ENCODE peak calls at places on chromosome 1, in ten cellular contexts. One of them, this sample, is unnamed. For H3K9me3, the result is how much of the 10 kb centered on the place peaks cover.

GRCh38 chr1:111476761-111477309 is 3.1 kb downstream of the C1orf162 start:
- DNase-seq in heart left ventricle: no peak
- DNase-seq in ovary: no peak
- DNase-seq in gastrocnemius medialis: no peak
- DNase-seq in stomach: no peak
- DNase-seq in Peyer's patch: peak
- DNase-seq in spleen: no peak
- DNase-seq in IMR-90: no peak
- DNase-seq in adrenal gland: no peak
- DNase-seq in body of pancreas: no peak
- DNase-seq in this sample: no peak

GRCh38 chr1:58966103-58966916 is 182.5 kb upstream of the JUN start:
- DNase-seq in spleen: no peak
- DNase-seq in body of pancreas: no peak
- DNase-seq in IMR-90: no peak
- DNase-seq in gastrocnemius medialis: no peak
- DNase-seq in Peyer's patch: peak
- DNase-seq in adrenal gland: no peak
- DNase-seq in heart left ventricle: no peak
- DNase-seq in ovary: no peak
- DNase-seq in stomach: no peak
- DNase-seq in this sample: no peak

GRCh38 chr1:209689484-209689883 is 14.3 kb downstream of the G0S2 start:
- DNase-seq in ovary: no peak
- DNase-seq in IMR-90: no peak
- DNase-seq in gastrocnemius medialis: no peak
- DNase-seq in Peyer's patch: no peak
- DNase-seq in body of pancreas: peak
- DNase-seq in adrenal gland: no peak
- DNase-seq in heart left ventricle: no peak
- DNase-seq in stomach: peak
- DNase-seq in spleen: no peak
- DNase-seq in this sample: no peak

GRCh38 chr1:181140891-181141290 is 52.4 kb downstream of the IER5 start:
- DNase-seq in IMR-90: no peak
- DNase-seq in adrenal gland: no peak
- DNase-seq in heart left ventricle: no peak
- DNase-seq in body of pancreas: no peak
- DNase-seq in gastrocnemius medialis: no peak
- DNase-seq in spleen: no peak
- DNase-seq in ovary: no peak
- DNase-seq in Peyer's patch: no peak
- DNase-seq in stomach: no peak
- DNase-seq in this sample: no peak

GRCh38 chr1:52899445-52899894 is 22.1 kb downstream of the ECHDC2 start:
- DNase-seq in IMR-90: no peak
- DNase-seq in spleen: no peak
- DNase-seq in Peyer's patch: no peak
- DNase-seq in gastrocnemius medialis: no peak
- DNase-seq in adrenal gland: no peak
- DNase-seq in body of pancreas: no peak
- DNase-seq in heart left ventricle: no peak
- DNase-seq in stomach: no peak
- DNase-seq in ovary: no peak
- DNase-seq in this sample: no peak

GRCh38 chr1:39499668-39500067 is 8.2 kb downstream of the BMP8A start:
- DNase-seq in Peyer's patch: no peak
- DNase-seq in adrenal gland: peak
- DNase-seq in spleen: no peak
- DNase-seq in ovary: no peak
- DNase-seq in body of pancreas: no peak
- DNase-seq in heart left ventricle: no peak
- DNase-seq in IMR-90: no peak
- DNase-seq in stomach: no peak
- DNase-seq in gastrocnemius medialis: no peak
- DNase-seq in this sample: peak

GRCh38 chr1:93734999-93735398 is 53.4 kb upstream of the BCAR3 start:
- DNase-seq in stomach: no peak
- DNase-seq in adrenal gland: no peak
- DNase-seq in body of pancreas: no peak
- DNase-seq in gastrocnemius medialis: no peak
- DNase-seq in heart left ventricle: no peak
- DNase-seq in Peyer's patch: no peak
- DNase-seq in spleen: no peak
- DNase-seq in IMR-90: no peak
- DNase-seq in ovary: no peak
- DNase-seq in this sample: no peak

GRCh38 chr1:9315411-9316079 is 22.9 kb downstream of the SPSB1 start:
- DNase-seq in spleen: no peak
- DNase-seq in adrenal gland: no peak
- DNase-seq in stomach: no peak
- DNase-seq in IMR-90: peak
- DNase-seq in ovary: no peak
- DNase-seq in body of pancreas: no peak
- DNase-seq in heart left ventricle: no peak
- DNase-seq in Peyer's patch: no peak
- DNase-seq in gastrocnemius medialis: no peak
- DNase-seq in this sample: no peak

GRCh38 chr1:188822248-188822647 is 1655.4 kb downstream of the BRINP3 start:
- DNase-seq in IMR-90: peak
- DNase-seq in stomach: no peak
- DNase-seq in gastrocnemius medialis: no peak
- DNase-seq in Peyer's patch: no peak
- DNase-seq in spleen: no peak
- DNase-seq in body of pancreas: no peak
- DNase-seq in adrenal gland: no peak
- DNase-seq in heart left ventricle: no peak
- DNase-seq in ovary: no peak
- DNase-seq in this sample: no peak

GRCh38 chr1:189269011-189269410 is 1208.7 kb downstream of the BRINP3 start:
- DNase-seq in body of pancreas: no peak
- DNase-seq in gastrocnemius medialis: no peak
- DNase-seq in ovary: no peak
- DNase-seq in adrenal gland: no peak
- DNase-seq in IMR-90: peak
- DNase-seq in Peyer's patch: no peak
- DNase-seq in spleen: no peak
- DNase-seq in heart left ventricle: no peak
- DNase-seq in stomach: no peak
- DNase-seq in this sample: no peak

GRCh38 chr1:206041640-206042039 is 11.3 kb upstream of the RHEX start:
- DNase-seq in adrenal gland: no peak
- DNase-seq in body of pancreas: peak
- DNase-seq in IMR-90: no peak
- DNase-seq in stomach: no peak
- DNase-seq in gastrocnemius medialis: no peak
- DNase-seq in heart left ventricle: no peak
- DNase-seq in ovary: no peak
- DNase-seq in Peyer's patch: peak
- DNase-seq in spleen: peak
- DNase-seq in this sample: no peak

GRCh38 chr1:167665469-167665868 is 35.4 kb downstream of the RCSD1 start:
- DNase-seq in IMR-90: no peak
- DNase-seq in gastrocnemius medialis: no peak
- DNase-seq in body of pancreas: no peak
- DNase-seq in adrenal gland: no peak
- DNase-seq in stomach: no peak
- DNase-seq in Peyer's patch: no peak
- DNase-seq in ovary: no peak
- DNase-seq in spleen: no peak
- DNase-seq in heart left ventricle: no peak
- DNase-seq in this sample: no peak

GRCh38 chr1:155648207-155649147 is 38.5 kb downstream of the MSTO1 start:
- DNase-seq in heart left ventricle: no peak
- DNase-seq in IMR-90: peak
- DNase-seq in adrenal gland: peak
- DNase-seq in stomach: peak
- DNase-seq in Peyer's patch: no peak
- DNase-seq in spleen: no peak
- DNase-seq in gastrocnemius medialis: no peak
- DNase-seq in body of pancreas: peak
- DNase-seq in ovary: no peak
- DNase-seq in this sample: no peak

GRCh38 chr1:155962599-155963211 is 15.6 kb downstream of the ARHGEF2 start:
- DNase-seq in body of pancreas: no peak
- DNase-seq in IMR-90: no peak
- DNase-seq in ovary: no peak
- DNase-seq in adrenal gland: peak
- DNase-seq in heart left ventricle: no peak
- DNase-seq in gastrocnemius medialis: no peak
- DNase-seq in stomach: peak
- DNase-seq in Peyer's patch: no peak
- DNase-seq in spleen: no peak
- DNase-seq in this sample: peak

GRCh38 chr1:245585252-245585959 is 430.6 kb downstream of the KIF26B start:
- DNase-seq in IMR-90: peak
- DNase-seq in stomach: no peak
- DNase-seq in adrenal gland: no peak
- DNase-seq in heart left ventricle: no peak
- DNase-seq in gastrocnemius medialis: no peak
- DNase-seq in Peyer's patch: no peak
- DNase-seq in ovary: no peak
- DNase-seq in spleen: no peak
- DNase-seq in body of pancreas: no peak
- DNase-seq in this sample: no peak

GRCh38 chr1:64041366-64042131 is 161.9 kb upstream of the UBE2U start:
- DNase-seq in IMR-90: no peak
- DNase-seq in spleen: no peak
- DNase-seq in heart left ventricle: no peak
- DNase-seq in Peyer's patch: no peak
- DNase-seq in stomach: no peak
- DNase-seq in gastrocnemius medialis: no peak
- DNase-seq in body of pancreas: no peak
- DNase-seq in ovary: no peak
- DNase-seq in adrenal gland: no peak
- DNase-seq in this sample: no peak

DNA sequence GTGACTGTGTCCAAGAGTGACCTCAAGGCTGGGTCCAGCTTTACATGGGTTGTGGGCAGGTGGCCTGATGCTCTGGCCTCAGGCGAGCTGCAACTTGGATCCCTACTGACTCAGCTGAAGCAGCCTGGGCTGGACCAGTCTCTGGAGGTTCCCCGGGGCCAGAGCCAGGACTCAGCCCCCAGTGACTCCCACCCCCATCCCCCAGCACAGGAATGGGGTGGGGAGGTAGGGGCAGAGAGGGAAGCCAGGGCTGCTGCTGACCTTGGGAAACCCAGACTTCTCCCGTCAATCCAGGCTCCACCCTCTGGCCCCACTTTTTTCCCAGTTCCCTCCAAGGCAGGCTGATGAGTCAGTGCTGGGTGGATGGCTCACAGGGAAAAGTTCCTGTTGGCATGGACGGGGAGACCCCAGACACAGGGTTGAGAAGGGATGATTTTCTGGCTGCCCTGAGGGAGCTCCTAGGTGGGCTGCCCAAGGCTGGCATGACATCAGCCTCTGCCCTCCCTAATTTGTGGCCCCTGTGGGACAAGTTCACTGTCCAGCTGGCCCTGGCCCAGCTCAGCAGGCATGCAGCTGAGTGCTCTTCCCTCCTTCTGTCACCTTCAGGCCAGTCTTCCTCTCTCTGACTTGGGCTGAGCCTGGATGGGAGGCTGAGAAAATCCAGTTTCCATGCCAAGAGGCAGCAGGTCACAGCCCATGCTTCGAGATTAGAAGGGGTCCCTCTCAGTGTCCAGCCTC is 2.2 kb downstream of the ZC3H12A start:
- DNase-seq in Peyer's patch: no peak
- DNase-seq in gastrocnemius medialis: peak
- DNase-seq in adrenal gland: peak
- DNase-seq in ovary: peak
- DNase-seq in body of pancreas: peak
- DNase-seq in stomach: peak
- DNase-seq in heart left ventricle: no peak
- DNase-seq in IMR-90: peak
- DNase-seq in spleen: peak
- DNase-seq in this sample: peak
- TF ChIP-seq POLR2A in Peyer's patch: peak
- TF ChIP-seq POLR2A in gastrocnemius medialis: peak
- TF ChIP-seq POLR2A in adrenal gland: peak
- TF ChIP-seq POLR2A in ovary: no peak
- TF ChIP-seq POLR2A in body of pancreas: peak
- TF ChIP-seq POLR2A in stomach: peak
- TF ChIP-seq POLR2A in heart left ventricle: peak
- TF ChIP-seq POLR2A in IMR-90: peak
- TF ChIP-seq POLR2A in spleen: no peak
- TF ChIP-seq POLR2A in this sample: no peak

GRCh38 chr1:2908081-2908480 is 106.6 kb upstream of the TTC34 start:
- DNase-seq in body of pancreas: no peak
- DNase-seq in gastrocnemius medialis: no peak
- DNase-seq in Peyer's patch: no peak
- DNase-seq in spleen: no peak
- DNase-seq in adrenal gland: no peak
- DNase-seq in ovary: no peak
- DNase-seq in heart left ventricle: no peak
- DNase-seq in stomach: no peak
- DNase-seq in IMR-90: no peak
- DNase-seq in this sample: no peak
- H3K9me3 ChIP-seq in body of pancreas: under half
- H3K9me3 ChIP-seq in gastrocnemius medialis: under half
- H3K9me3 ChIP-seq in Peyer's patch: under half
- H3K9me3 ChIP-seq in spleen: under half
- H3K9me3 ChIP-seq in adrenal gland: under half
- H3K9me3 ChIP-seq in ovary: under half
- H3K9me3 ChIP-seq in heart left ventricle: under half
- H3K9me3 ChIP-seq in stomach: under half
- H3K9me3 ChIP-seq in IMR-90: half or more
- H3K9me3 ChIP-seq in this sample: under half

DNA sequence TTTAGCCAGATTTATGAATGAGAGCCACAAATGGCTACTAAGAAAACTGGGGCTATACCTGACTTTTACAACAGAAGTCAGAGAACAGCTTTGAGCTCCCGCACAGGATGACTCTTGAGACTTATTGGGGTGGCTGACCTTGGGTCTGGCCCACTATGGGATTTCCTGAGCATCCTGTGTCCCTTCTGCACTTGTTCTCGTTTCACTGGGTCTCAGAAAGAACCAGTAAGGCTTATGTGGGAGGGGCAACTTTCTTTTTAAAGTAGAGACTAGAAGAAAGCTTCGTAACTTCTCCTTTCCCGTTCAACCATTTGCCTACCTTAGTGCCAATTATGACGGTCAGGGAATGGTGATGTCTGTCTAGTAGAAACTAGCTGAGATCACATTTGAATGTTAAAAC is 59.5 kb upstream of the C1orf105 start:
- DNase-seq in stomach: no peak
- DNase-seq in IMR-90: no peak
- DNase-seq in ovary: no peak
- DNase-seq in gastrocnemius medialis: no peak
- DNase-seq in adrenal gland: no peak
- DNase-seq in body of pancreas: no peak
- DNase-seq in heart left ventricle: no peak
- DNase-seq in Peyer's patch: peak
- DNase-seq in spleen: no peak
- DNase-seq in this sample: no peak
- H3K27ac ChIP-seq in stomach: peak
- H3K27ac ChIP-seq in IMR-90: no peak
- H3K27ac ChIP-seq in ovary: no peak
- H3K27ac ChIP-seq in gastrocnemius medialis: no peak
- H3K27ac ChIP-seq in adrenal gland: no peak
- H3K27ac ChIP-seq in body of pancreas: peak
- H3K27ac ChIP-seq in heart left ventricle: peak
- H3K27ac ChIP-seq in Peyer's patch: peak
- H3K27ac ChIP-seq in spleen: no peak
- H3K27ac ChIP-seq in this sample: peak

GRCh38 chr1:12063141-12064072 is at the start of gene TNFRSF8:
- DNase-seq in gastrocnemius medialis: no peak
- DNase-seq in heart left ventricle: no peak
- DNase-seq in spleen: no peak
- DNase-seq in IMR-90: peak
- DNase-seq in body of pancreas: no peak
- DNase-seq in ovary: no peak
- DNase-seq in Peyer's patch: no peak
- DNase-seq in adrenal gland: no peak
- DNase-seq in stomach: no peak
- DNase-seq in this sample: no peak
- TF ChIP-seq POLR2A in gastrocnemius medialis: no peak
- TF ChIP-seq POLR2A in heart left ventricle: no peak
- TF ChIP-seq POLR2A in spleen: no peak
- TF ChIP-seq POLR2A in IMR-90: no peak
- TF ChIP-seq POLR2A in body of pancreas: no peak
- TF ChIP-seq POLR2A in ovary: no peak
- TF ChIP-seq POLR2A in Peyer's patch: no peak
- TF ChIP-seq POLR2A in adrenal gland: no peak
- TF ChIP-seq POLR2A in stomach: no peak
- TF ChIP-seq POLR2A in this sample: no peak

This sample was measured in transverse colon.